ENCODE peak calls at places on chromosomes 2 and 18, in six cellular contexts. One of them, this sample, is unnamed.

GRCh38 chr2:460861-461260 is 173.0 kb upstream of the ALKAL2 start:
- DNase-seq in right cardiac atrium: no peak
- DNase-seq in mesendoderm: no peak
- DNase-seq in BJ: no peak
- DNase-seq in Panc1: no peak
- DNase-seq in heart left ventricle: no peak
- DNase-seq in this sample: no peak

GRCh38 chr2:144630459-144631215 is 110.7 kb upstream of the ZEB2 start:
- DNase-seq in mesendoderm: no peak
- DNase-seq in BJ: no peak
- DNase-seq in heart left ventricle: no peak
- DNase-seq in Panc1: no peak
- DNase-seq in right cardiac atrium: no peak
- DNase-seq in this sample: peak

GRCh38 chr18:43578636-43579203 is 301.4 kb upstream of the SYT4 start:
- DNase-seq in BJ: no peak
- DNase-seq in mesendoderm: peak
- DNase-seq in right cardiac atrium: no peak
- DNase-seq in heart left ventricle: no peak
- DNase-seq in Panc1: no peak
- DNase-seq in this sample: no peak

GRCh38 chr2:71478806-71479205 is 25.4 kb downstream of the DYSF start:
- DNase-seq in right cardiac atrium: no peak
- DNase-seq in heart left ventricle: no peak
- DNase-seq in Panc1: no peak
- DNase-seq in mesendoderm: no peak
- DNase-seq in BJ: no peak
- DNase-seq in this sample: no peak

GRCh38 chr2:144088863-144089262 is 431.1 kb downstream of the ZEB2 start:
- DNase-seq in BJ: no peak
- DNase-seq in heart left ventricle: no peak
- DNase-seq in right cardiac atrium: no peak
- DNase-seq in mesendoderm: no peak
- DNase-seq in Panc1: no peak
- DNase-seq in this sample: no peak

GRCh38 chr2:202278944-202279343 is 13.4 kb downstream of the NOP58 start:
- DNase-seq in right cardiac atrium: no peak
- DNase-seq in Panc1: no peak
- DNase-seq in heart left ventricle: no peak
- DNase-seq in BJ: peak
- DNase-seq in mesendoderm: peak
- DNase-seq in this sample: no peak

GRCh38 chr2:25844089-25844488 is 34.2 kb downstream of the ASXL2 start:
- DNase-seq in BJ: no peak
- DNase-seq in mesendoderm: no peak
- DNase-seq in heart left ventricle: no peak
- DNase-seq in right cardiac atrium: no peak
- DNase-seq in Panc1: no peak
- DNase-seq in this sample: no peak

GRCh38 chr2:18741888-18742287 is 152.5 kb upstream of the NT5C1B start:
- DNase-seq in BJ: no peak
- DNase-seq in right cardiac atrium: peak
- DNase-seq in Panc1: no peak
- DNase-seq in heart left ventricle: no peak
- DNase-seq in mesendoderm: no peak
- DNase-seq in this sample: no peak

GRCh38 chr2:223114170-223114569 is 62.2 kb downstream of the KCNE4 start:
- DNase-seq in right cardiac atrium: no peak
- DNase-seq in heart left ventricle: no peak
- DNase-seq in Panc1: no peak
- DNase-seq in mesendoderm: no peak
- DNase-seq in BJ: no peak
- DNase-seq in this sample: no peak

GRCh38 chr18:21735452-21736015 is 5.1 kb upstream of the MIB1 start:
- DNase-seq in right cardiac atrium: peak
- DNase-seq in mesendoderm: peak
- DNase-seq in Panc1: no peak
- DNase-seq in heart left ventricle: no peak
- DNase-seq in BJ: no peak
- DNase-seq in this sample: no peak

GRCh38 chr2:132439703-132440398 is 23.2 kb downstream of the GPR39 start:
- DNase-seq in heart left ventricle: no peak
- DNase-seq in mesendoderm: peak
- DNase-seq in right cardiac atrium: no peak
- DNase-seq in Panc1: no peak
- DNase-seq in BJ: no peak
- DNase-seq in this sample: no peak

GRCh38 chr18:48292787-48293409 is 116.3 kb downstream of the ZBTB7C start:
- DNase-seq in mesendoderm: no peak
- DNase-seq in BJ: no peak
- DNase-seq in heart left ventricle: no peak
- DNase-seq in right cardiac atrium: no peak
- DNase-seq in Panc1: no peak
- DNase-seq in this sample: no peak

GRCh38 chr2:119827866-119828507 is 68.3 kb downstream of the PTPN4 start:
- DNase-seq in right cardiac atrium: no peak
- DNase-seq in Panc1: no peak
- DNase-seq in BJ: no peak
- DNase-seq in heart left ventricle: no peak
- DNase-seq in mesendoderm: no peak
- DNase-seq in this sample: no peak

GRCh38 chr18:59900222-59901128 is 679 bp downstream of the PMAIP1 start:
- DNase-seq in BJ: no peak
- DNase-seq in Panc1: no peak
- DNase-seq in heart left ventricle: no peak
- DNase-seq in right cardiac atrium: peak
- DNase-seq in mesendoderm: peak
- DNase-seq in this sample: no peak

GRCh38 chr18:46072959-46073358 is 899 bp upstream of the PSTPIP2 start:
- DNase-seq in heart left ventricle: no peak
- DNase-seq in right cardiac atrium: no peak
- DNase-seq in mesendoderm: no peak
- DNase-seq in Panc1: no peak
- DNase-seq in BJ: no peak
- DNase-seq in this sample: no peak

GRCh38 chr2:180495606-180496005 is 484.8 kb upstream of the UBE2E3 start:
- DNase-seq in BJ: no peak
- DNase-seq in heart left ventricle: no peak
- DNase-seq in mesendoderm: no peak
- DNase-seq in Panc1: no peak
- DNase-seq in right cardiac atrium: peak
- DNase-seq in this sample: peak

GRCh38 chr18:26468931-26469340 is 79.4 kb downstream of the KCTD1 start:
- DNase-seq in BJ: no peak
- DNase-seq in right cardiac atrium: no peak
- DNase-seq in heart left ventricle: no peak
- DNase-seq in Panc1: no peak
- DNase-seq in mesendoderm: peak
- DNase-seq in this sample: no peak

GRCh38 chr2:62504657-62505056 is 1.3 kb downstream of the TMEM17 start:
- DNase-seq in BJ: no peak
- DNase-seq in heart left ventricle: no peak
- DNase-seq in mesendoderm: no peak
- DNase-seq in right cardiac atrium: no peak
- DNase-seq in Panc1: no peak
- DNase-seq in this sample: no peak

GRCh38 chr18:2903006-2903405 is 56.2 kb downstream of the EMILIN2 start:
- DNase-seq in heart left ventricle: no peak
- DNase-seq in mesendoderm: no peak
- DNase-seq in BJ: no peak
- DNase-seq in right cardiac atrium: peak
- DNase-seq in Panc1: no peak
- DNase-seq in this sample: peak

GRCh38 chr2:151111599-151112278 is 149.9 kb downstream of the RBM43 start:
- DNase-seq in heart left ventricle: no peak
- DNase-seq in Panc1: peak
- DNase-seq in mesendoderm: peak
- DNase-seq in BJ: peak
- DNase-seq in right cardiac atrium: no peak
- DNase-seq in this sample: peak

GRCh38 chr2:174878537-174879147 is 114.4 kb upstream of the CHRNA1 start:
- DNase-seq in BJ: no peak
- DNase-seq in right cardiac atrium: peak
- DNase-seq in mesendoderm: no peak
- DNase-seq in heart left ventricle: no peak
- DNase-seq in Panc1: no peak
- DNase-seq in this sample: peak

GRCh38 chr2:135916232-135916631 is 40.0 kb upstream of the MCM6 start:
- DNase-seq in Panc1: peak
- DNase-seq in BJ: no peak
- DNase-seq in heart left ventricle: no peak
- DNase-seq in mesendoderm: peak
- DNase-seq in right cardiac atrium: no peak
- DNase-seq in this sample: no peak

GRCh38 chr18:23341383-23341782 is 111.7 kb upstream of the RIOK3 start:
- DNase-seq in heart left ventricle: no peak
- DNase-seq in mesendoderm: no peak
- DNase-seq in Panc1: no peak
- DNase-seq in BJ: no peak
- DNase-seq in right cardiac atrium: no peak
- DNase-seq in this sample: no peak

GRCh38 chr2:43068730-43069517 is 157.5 kb downstream of the ZFP36L2 start:
- DNase-seq in Panc1: no peak
- DNase-seq in BJ: no peak
- DNase-seq in heart left ventricle: no peak
- DNase-seq in right cardiac atrium: peak
- DNase-seq in mesendoderm: no peak
- DNase-seq in this sample: no peak

GRCh38 chr2:51638811-51639210 is 606.9 kb upstream of the NRXN1 start:
- DNase-seq in mesendoderm: no peak
- DNase-seq in right cardiac atrium: no peak
- DNase-seq in BJ: no peak
- DNase-seq in heart left ventricle: no peak
- DNase-seq in Panc1: no peak
- DNase-seq in this sample: no peak

DNA sequence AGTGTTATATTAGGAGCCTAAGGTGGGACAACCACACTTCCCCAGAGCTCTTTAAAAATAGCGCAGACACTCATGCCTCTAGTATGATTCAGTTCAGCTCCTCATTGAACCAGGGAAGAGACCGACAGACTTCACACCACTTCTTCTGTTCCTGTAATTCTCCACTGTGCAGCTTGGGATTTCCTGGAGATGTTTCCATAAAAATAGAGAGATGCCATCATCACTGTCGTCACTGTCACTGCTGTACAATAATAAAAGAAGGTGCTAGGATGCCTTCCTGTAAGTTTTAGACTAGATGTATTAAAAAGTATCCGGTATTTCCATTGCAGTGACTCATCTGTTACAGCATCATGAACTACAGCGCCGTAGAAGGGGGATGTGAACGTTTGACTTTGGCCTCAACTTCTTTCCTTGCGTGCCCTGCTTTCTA is 110.9 kb downstream of the FAM210A start:
- DNase-seq in right cardiac atrium: no peak
- DNase-seq in heart left ventricle: no peak
- DNase-seq in mesendoderm: no peak
- DNase-seq in BJ: no peak
- DNase-seq in Panc1: no peak
- DNase-seq in this sample: no peak
- H3K4me3 ChIP-seq in right cardiac atrium: no peak
- H3K4me3 ChIP-seq in heart left ventricle: no peak
- H3K4me3 ChIP-seq in mesendoderm: no peak
- H3K4me3 ChIP-seq in BJ: no peak
- H3K4me3 ChIP-seq in Panc1: no peak
- H3K4me3 ChIP-seq in this sample: no peak

DNA sequence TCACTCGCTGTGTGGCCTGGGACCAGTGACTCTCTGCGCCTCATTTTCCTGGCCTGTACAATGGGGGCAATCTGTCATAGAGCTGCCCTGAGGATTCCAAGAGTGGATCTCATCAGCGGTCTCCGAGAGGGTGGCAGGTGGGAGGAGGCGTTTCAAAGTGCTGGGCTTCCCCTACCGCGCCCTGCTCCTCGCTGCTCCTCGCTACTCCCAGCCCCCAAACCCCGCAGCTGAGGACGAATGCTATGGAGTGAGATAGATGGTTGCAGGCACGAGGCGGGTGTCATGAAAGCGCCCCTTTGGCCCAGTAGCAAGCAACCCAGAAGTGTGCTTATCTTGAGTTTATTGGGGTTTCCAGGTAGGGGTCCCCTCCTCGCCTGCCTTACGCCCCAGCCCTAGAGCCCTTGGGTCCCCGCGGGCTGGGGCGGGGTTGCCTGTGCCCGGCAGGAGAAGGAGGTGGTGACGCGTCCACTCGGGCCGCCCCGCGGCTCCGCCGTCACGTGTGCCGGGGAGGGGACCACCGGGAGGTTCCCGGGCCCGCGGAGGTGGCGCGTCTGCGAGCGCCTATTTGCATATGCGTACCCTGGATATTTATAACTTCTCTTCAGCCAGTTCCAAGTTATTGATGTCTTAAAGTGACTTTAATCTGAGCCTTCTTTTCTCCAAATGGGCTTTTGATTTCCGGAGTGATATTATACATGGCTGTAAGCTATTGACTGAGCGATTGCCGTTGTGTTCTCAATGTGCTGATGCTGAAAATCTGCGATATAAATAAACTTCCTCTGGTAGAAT is 263.8 kb downstream of the ATAD2B start:
- DNase-seq in heart left ventricle: peak
- DNase-seq in BJ: no peak
- DNase-seq in right cardiac atrium: peak
- DNase-seq in Panc1: no peak
- DNase-seq in mesendoderm: no peak
- DNase-seq in this sample: no peak
- H3K4me3 ChIP-seq in heart left ventricle: no peak
- H3K4me3 ChIP-seq in BJ: peak
- H3K4me3 ChIP-seq in right cardiac atrium: peak
- H3K4me3 ChIP-seq in Panc1: no peak
- H3K4me3 ChIP-seq in mesendoderm: no peak
- H3K4me3 ChIP-seq in this sample: peak

GRCh38 chr18:36595818-36596215 is 233.0 kb downstream of the TPGS2 start:
- DNase-seq in mesendoderm: no peak
- DNase-seq in Panc1: no peak
- DNase-seq in heart left ventricle: no peak
- DNase-seq in BJ: no peak
- DNase-seq in right cardiac atrium: no peak
- DNase-seq in this sample: no peak

GRCh38 chr18:36600548-36600947 is 228.3 kb downstream of the TPGS2 start:
- DNase-seq in right cardiac atrium: no peak
- DNase-seq in mesendoderm: no peak
- DNase-seq in Panc1: no peak
- DNase-seq in BJ: no peak
- DNase-seq in heart left ventricle: no peak
- DNase-seq in this sample: no peak

GRCh38 chr18:36602620-36603019 is 226.2 kb downstream of the TPGS2 start:
- DNase-seq in BJ: no peak
- DNase-seq in heart left ventricle: no peak
- DNase-seq in right cardiac atrium: no peak
- DNase-seq in Panc1: no peak
- DNase-seq in mesendoderm: no peak
- DNase-seq in this sample: no peak

GRCh38 chr18:36602071-36602470 is 226.7 kb downstream of the TPGS2 start:
- DNase-seq in Panc1: no peak
- DNase-seq in mesendoderm: no peak
- DNase-seq in heart left ventricle: no peak
- DNase-seq in right cardiac atrium: no peak
- DNase-seq in BJ: no peak
- DNase-seq in this sample: no peak

GRCh38 chr18:36601316-36601715 is 227.5 kb downstream of the TPGS2 start:
- DNase-seq in BJ: no peak
- DNase-seq in right cardiac atrium: no peak
- DNase-seq in Panc1: no peak
- DNase-seq in heart left ventricle: no peak
- DNase-seq in mesendoderm: no peak
- DNase-seq in this sample: no peak
- H3K4me3 ChIP-seq in BJ: no peak
- H3K4me3 ChIP-seq in right cardiac atrium: no peak
- H3K4me3 ChIP-seq in Panc1: no peak
- H3K4me3 ChIP-seq in heart left ventricle: no peak
- H3K4me3 ChIP-seq in mesendoderm: no peak
- H3K4me3 ChIP-seq in this sample: no peak

GRCh38 chr18:49457616-49458015 is 2.8 kb downstream of the DYM start:
- DNase-seq in Panc1: no peak
- DNase-seq in heart left ventricle: no peak
- DNase-seq in BJ: no peak
- DNase-seq in mesendoderm: no peak
- DNase-seq in right cardiac atrium: no peak
- DNase-seq in this sample: no peak
- H3K4me3 ChIP-seq in Panc1: no peak
- H3K4me3 ChIP-seq in heart left ventricle: no peak
- H3K4me3 ChIP-seq in BJ: no peak
- H3K4me3 ChIP-seq in mesendoderm: no peak
- H3K4me3 ChIP-seq in right cardiac atrium: no peak
- H3K4me3 ChIP-seq in this sample: no peak

This sample was measured in skeletal muscle cell.